ENCODE peak calls at places on chromosomes 6 and 20, in ten cellular contexts. V is neural progenitor cell, I is fibroblast of lung, G is suprapubic skin, S is HCT116, H is tibial nerve, Z is adrenal gland, P is ascending aorta, A is heart right ventricle, B is small intestine. F is an unnamed sample.

GRCh38 chr6:79313254-79313653 is 78.8 kb upstream of the HMGN3 start:
- DNase-seq in B (no peak), A (no peak), V (no peak), S (no peak), P (no peak), Z (no peak), I (no peak), G (no peak), H (no peak), F (no peak)

GRCh38 chr6:25298508-25298834 is 19.3 kb downstream of the CARMIL1 start:
- DNase-seq in S (no peak), B (no peak), H (no peak), V (no peak), P (no peak), Z (no peak), A (no peak), I (no peak), G (no peak), F (no peak)

GRCh38 chr6:136792945-136793289 is 640 bp upstream of the MAP3K5 start:
- DNase-seq in V (peak; percentile 85), I (peak; percentile 83), B (peak; percentile 93), P (peak; percentile 98), Z (peak; percentile 93), A (peak; percentile 94), H (peak; percentile 92), G (peak; percentile 94), S (peak; percentile 65), F (peak; percentile 82)

GRCh38 chr6:169959129-169960002 is 207.9 kb downstream of the ERMARD start:
- DNase-seq in H (no peak), P (peak; percentile 60), Z (no peak), B (peak; percentile 35), G (peak; percentile 76), S (no peak), V (no peak), I (no peak), A (peak; percentile 14), F (no peak)

GRCh38 chr6:46263709-46264091 is 92.9 kb upstream of the ENPP5 start:
- DNase-seq in S (no peak), A (no peak), H (no peak), I (peak; percentile 33), G (no peak), V (no peak), B (no peak), Z (no peak), P (no peak), F (no peak)

GRCh38 chr6:8321671-8322404 is 113.5 kb downstream of the SLC35B3 start:
- DNase-seq in I (no peak), H (no peak), P (no peak), Z (no peak), A (no peak), V (no peak), S (no peak), G (no peak), B (no peak), F (no peak)

GRCh38 chr6:506508-506907 is 115.0 kb downstream of the IRF4 start:
- DNase-seq in B (no peak), V (no peak), P (no peak), G (no peak), I (no peak), H (no peak), S (no peak), Z (no peak), A (no peak), F (no peak)

GRCh38 chr20:2301164-2301622 is 5.4 kb downstream of the TGM3 start:
- DNase-seq in H (peak; percentile 32), G (peak; percentile 80), Z (peak; percentile 68), V (no peak), P (peak; percentile 78), S (no peak), A (no peak), I (peak; percentile 17), B (peak; percentile 68), F (no peak)

GRCh38 chr6:82957171-82957894 is 108.3 kb downstream of the UBE3D start:
- DNase-seq in I (peak; percentile 33), G (no peak), H (no peak), P (no peak), A (no peak), Z (no peak), B (no peak), S (no peak), V (no peak), F (no peak)

GRCh38 chr6:117018771-117019170 is 141.7 kb downstream of the RFX6 start:
- DNase-seq in G (no peak), Z (no peak), I (peak; percentile 20), P (no peak), V (no peak), S (no peak), A (no peak), H (no peak), B (no peak), F (no peak)

GRCh38 chr6:125922322-125922860 is 34.2 kb upstream of the HINT3 start:
- DNase-seq in H (no peak), B (no peak), A (no peak), V (no peak), G (no peak), S (no peak), Z (no peak), P (no peak), I (no peak), F (no peak)
- H3K36me3 ChIP-seq in H (no peaks in the 10 kb centered on the region), B (peaks cover 11% of the 10 kb centered on the region), A (peaks cover 71% of the 10 kb centered on the region), V (no peaks in the 10 kb centered on the region), G (peaks cover 48% of the 10 kb centered on the region), S (peaks cover 3% of the 10 kb centered on the region), Z (peaks cover 60% of the 10 kb centered on the region), P (peaks cover 25% of the 10 kb centered on the region), I (no peaks in the 10 kb centered on the region), F (peaks cover 9% of the 10 kb centered on the region)

GRCh38 chr6:7295916-7296315 is 17.1 kb downstream of the SSR1 start:
- DNase-seq in B (no peak), H (no peak), V (no peak), G (no peak), Z (no peak), S (no peak), A (no peak), I (no peak), P (no peak), F (no peak)

GRCh38 chr6:7296602-7297001 is 16.4 kb downstream of the SSR1 start:
- DNase-seq in V (no peak), P (no peak), Z (no peak), B (no peak), H (no peak), S (no peak), I (no peak), A (no peak), G (no peak), F (no peak)

GRCh38 chr6:7300890-7301289 is 12.1 kb downstream of the SSR1 start:
- DNase-seq in P (no peak), H (no peak), S (no peak), G (no peak), I (no peak), V (no peak), Z (no peak), B (no peak), A (no peak), F (no peak)

GRCh38 chr6:7298113-7298512 is 14.9 kb downstream of the SSR1 start:
- DNase-seq in V (no peak), H (no peak), Z (no peak), P (no peak), G (no peak), B (no peak), S (no peak), I (no peak), A (no peak), F (no peak)

GRCh38 chr6:7301702-7302101 is 11.3 kb downstream of the SSR1 start:
- DNase-seq in S (no peak), P (no peak), V (no peak), H (no peak), G (no peak), B (no peak), A (no peak), I (no peak), Z (no peak), F (no peak)
- H3K36me3 ChIP-seq in S (peaks cover 63% of the 10 kb centered on the region), P (peaks cover 50% of the 10 kb centered on the region), V (peaks cover 38% of the 10 kb centered on the region), H (peaks cover 2% of the 10 kb centered on the region), G (peaks cover 85% of the 10 kb centered on the region), B (peaks cover 12% of the 10 kb centered on the region), A (peaks cover 100% of the 10 kb centered on the region), I (peaks cover 9% of the 10 kb centered on the region), Z (peaks cover 86% of the 10 kb centered on the region), F (peaks cover 4% of the 10 kb centered on the region)

GRCh38 chr20:61982951-61983315 is 82.7 kb downstream of the TAF4 start:
- DNase-seq in S (no peak), Z (no peak), G (no peak), I (no peak), V (no peak), A (no peak), H (no peak), B (no peak), P (no peak), F (no peak)
- H3K36me3 ChIP-seq in S (peaks cover 4% of the 10 kb centered on the region), Z (peaks cover 9% of the 10 kb centered on the region), G (peaks cover 50% of the 10 kb centered on the region), I (peaks cover 4% of the 10 kb centered on the region), V (no peaks in the 10 kb centered on the region), A (peaks cover 39% of the 10 kb centered on the region), H (no peaks in the 10 kb centered on the region), B (peaks cover 10% of the 10 kb centered on the region), P (peaks cover 9% of the 10 kb centered on the region), F (peaks cover 13% of the 10 kb centered on the region)

GRCh38 chr20:17624551-17625245 is 54.8 kb downstream of the DSTN start:
- DNase-seq in H (no peak), A (no peak), V (no peak), P (no peak), B (no peak), I (no peak), G (peak; percentile 79), S (no peak), Z (no peak), F (no peak)

GRCh38 chr20:17624070-17624469 is 54.2 kb downstream of the DSTN start:
- DNase-seq in B (no peak), A (no peak), V (no peak), I (no peak), S (no peak), H (no peak), G (peak; percentile 37), Z (peak; percentile 4), P (no peak), F (no peak)

GRCh38 chr20:17626217-17627007 is 55.6 kb downstream of the RRBP1 start:
- DNase-seq in V (no peak), I (no peak), H (no peak), S (no peak), G (no peak), Z (no peak), B (peak; percentile 31), A (peak; percentile 56), P (no peak), F (no peak)

GRCh38 chr20:17627101-17627950 is 54.7 kb downstream of the RRBP1 start:
- DNase-seq in A (no peak), H (no peak), V (no peak), Z (no peak), B (no peak), S (no peak), P (no peak), I (no peak), G (no peak), F (no peak)

DNA sequence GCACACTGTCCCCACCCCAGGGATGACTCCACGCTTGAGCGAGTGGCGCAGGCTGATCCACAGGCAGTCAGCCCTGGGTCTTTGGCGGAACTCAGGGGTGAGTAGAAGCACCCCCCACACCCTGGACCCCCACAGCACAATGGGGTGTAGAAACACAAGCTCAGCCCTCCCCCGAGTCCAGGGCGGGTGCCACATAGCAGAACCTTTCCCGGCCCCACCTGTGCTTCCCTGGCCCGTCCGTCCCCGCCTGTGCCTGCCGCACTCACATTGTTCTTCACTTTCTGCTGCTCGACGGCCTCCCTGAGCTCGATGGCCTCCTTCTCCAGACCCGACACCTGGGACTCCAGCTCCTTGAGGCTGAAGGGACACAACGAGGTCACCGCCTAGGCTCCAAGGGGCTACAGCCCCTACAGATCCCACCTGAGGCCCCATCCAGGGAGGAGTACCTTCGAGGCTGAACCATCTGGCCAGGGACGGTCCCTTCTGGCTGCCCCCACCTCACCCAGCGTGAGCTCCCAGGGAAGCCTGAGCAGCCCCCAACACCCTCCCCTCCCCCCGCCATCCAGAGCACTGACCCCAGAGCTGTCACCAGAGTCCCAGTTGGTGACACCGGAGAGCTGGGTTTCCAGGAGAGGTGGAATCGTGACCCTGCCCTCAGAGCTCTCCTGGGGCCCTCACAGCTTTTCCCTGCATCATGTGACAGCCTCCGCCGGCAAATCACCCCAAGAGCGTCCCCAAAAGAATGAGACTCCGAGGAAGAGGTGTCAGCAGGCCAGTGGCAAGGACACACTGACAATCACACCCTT is 55.6 kb downstream of the DSTN start:
- DNase-seq in H (no peak), B (no peak), V (no peak), G (no peak), P (no peak), Z (peak; percentile 11), S (no peak), I (no peak), A (no peak), F (no peak)
- H3K36me3 ChIP-seq in H (peaks cover 2% of the 10 kb centered on the region), B (peaks cover 34% of the 10 kb centered on the region), V (no peaks in the 10 kb centered on the region), G (peaks cover 95% of the 10 kb centered on the region), P (peaks cover 93% of the 10 kb centered on the region), Z (peaks cover 92% of the 10 kb centered on the region), S (peaks cover 19% of the 10 kb centered on the region), I (peaks cover 70% of the 10 kb centered on the region), A (peaks cover 96% of the 10 kb centered on the region), F (peaks cover 31% of the 10 kb centered on the region)

F was measured in Caco-2.